ENCODE peak calls at places on chromosomes 1 and 21, in four cellular contexts. M, O, U and A are unnamed samples.

GRCh38 chr1:154353460-154353904 is 28.2 kb downstream of the ATP8B2 start:
- DNase-seq in M (no peak), O (peak), U (no peak), A (peak)

GRCh38 chr1:44723064-44723463 is 7.9 kb downstream of the RNU5D-1 start:
- DNase-seq in M (no peak), O (no peak), U (no peak), A (no peak)

GRCh38 chr1:30423570-30423969 is 299.8 kb downstream of the MATN1 start:
- DNase-seq in M (no peak), O (no peak), U (peak), A (no peak)

GRCh38 chr1:239287296-239287695 is 99.1 kb upstream of the CHRM3 start:
- DNase-seq in M (no peak), O (no peak), U (no peak), A (no peak)

GRCh38 chr1:17569200-17570139 is 30.0 kb downstream of the ARHGEF10L start:
- DNase-seq in M (no peak), O (peak), U (peak), A (peak)

GRCh38 chr1:189429610-189430009 is 1048.1 kb downstream of the BRINP3 start:
- DNase-seq in M (no peak), O (peak), U (no peak), A (peak)

GRCh38 chr1:83717785-83718184 is 281.1 kb downstream of the TTLL7 start:
- DNase-seq in M (no peak), O (no peak), U (no peak), A (no peak)

GRCh38 chr21:27134513-27134912 is 167.6 kb upstream of the ADAMTS5 start:
- DNase-seq in M (no peak), O (no peak), U (no peak), A (peak)

GRCh38 chr21:35340273-35340672 is 291.2 kb upstream of the RUNX1 start:
- DNase-seq in M (no peak), O (no peak), U (no peak), A (no peak)

GRCh38 chr1:54199151-54199764 is 572 bp downstream of the CYB5RL start:
- DNase-seq in M (no peak), O (peak), U (no peak), A (no peak)

GRCh38 chr1:171788696-171789095 is 7.2 kb downstream of the METTL13 start:
- DNase-seq in M (no peak), O (peak), U (no peak), A (peak)

GRCh38 chr1:112436384-112437156 is 40.6 kb downstream of the CTTNBP2NL start:
- DNase-seq in M (no peak), O (no peak), U (no peak), A (no peak)